ENCODE peak calls at places on chromosome 18, in five cellular contexts. G is astrocyte of the spinal cord, T is cardiac muscle cell, Q is fibroblast of mammary gland, O is AG10803. K is an unnamed sample.

GRCh38 chr18:28163201-28163778 is 13.6 kb downstream of the CDH2 start:
- DNase-seq in Q (peak; percentile 72), O (peak; percentile 84), T (no peak), G (peak; percentile 73), K (no peak)

GRCh38 chr18:43486462-43486861 is 209.2 kb upstream of the SYT4 start:
- DNase-seq in Q (peak; percentile 11), O (no peak), G (no peak), T (peak; percentile 10), K (no peak)

GRCh38 chr18:50722311-50722710 is 97.5 kb downstream of the MRO start:
- DNase-seq in T (no peak), Q (no peak), G (no peak), O (no peak), K (no peak)

GRCh38 chr18:42620585-42620984 is 494.9 kb downstream of the RIT2 start:
- DNase-seq in O (no peak), T (no peak), Q (no peak), G (no peak), K (no peak)

GRCh38 chr18:61992923-61993322 is 100.1 kb upstream of the RNF152 start:
- DNase-seq in Q (peak; percentile 71), G (peak; percentile 77), O (peak; percentile 82), T (no peak), K (no peak)

GRCh38 chr18:7233398-7233797 is 2.5 kb downstream of the LRRC30 start:
- DNase-seq in T (no peak), Q (no peak), G (no peak), O (no peak), K (no peak)

GRCh38 chr18:79866889-79867574 is 69.3 kb downstream of the KCNG2 start:
- DNase-seq in G (no peak), O (no peak), T (no peak), Q (peak; percentile 49), K (no peak)

GRCh38 chr18:78160961-78161656 is 818.5 kb upstream of the SALL3 start:
- DNase-seq in O (no peak), Q (peak; percentile 4), G (no peak), T (no peak), K (no peak)

GRCh38 chr18:79572093-79572780 is 107.4 kb upstream of the CTDP1 start:
- DNase-seq in G (no peak), Q (no peak), O (no peak), T (no peak), K (no peak)

GRCh38 chr18:49944681-49945080 is 131.3 kb upstream of the ACAA2 start:
- DNase-seq in T (no peak), G (no peak), Q (peak; percentile 17), O (no peak), K (no peak)

GRCh38 chr18:76528477-76529432 is 33.7 kb upstream of the ZNF516 start:
- DNase-seq in Q (peak; percentile 73), G (peak; percentile 36), O (peak; percentile 67), T (peak; percentile 64), K (no peak)

GRCh38 chr18:79377187-79377891 is 18.4 kb upstream of the NFATC1 start:
- DNase-seq in Q (no peak), O (no peak), T (no peak), G (no peak), K (no peak)

GRCh38 chr18:49646864-49647263 is 85.0 kb downstream of the LIPG start:
- DNase-seq in O (no peak), G (no peak), T (no peak), Q (no peak), K (no peak)

GRCh38 chr18:55983433-55983832 is 395.4 kb upstream of the TCF4 start:
- DNase-seq in T (no peak), G (no peak), Q (no peak), O (peak; percentile 87), K (no peak)

GRCh38 chr18:69674921-69675405 is 272.7 kb downstream of the CD226 start:
- DNase-seq in O (no peak), T (no peak), G (no peak), Q (no peak), K (no peak)

GRCh38 chr18:8675057-8675456 is 30.3 kb upstream of the MTCL1 start:
- DNase-seq in O (no peak), G (no peak), Q (no peak), T (no peak), K (no peak)

GRCh38 chr18:58603365-58604067 is 25.4 kb downstream of the ALPK2 start:
- DNase-seq in G (peak; percentile 78), Q (peak; percentile 17), O (no peak), T (peak; percentile 55), K (no peak)

GRCh38 chr18:33560686-33561370 is 17.2 kb upstream of the ASXL3 start:
- DNase-seq in Q (peak; percentile 54), T (peak; percentile 53), G (peak; percentile 25), O (peak; percentile 34), K (peak; percentile 3)

GRCh38 chr18:27715751-27716150 is 461.2 kb downstream of the CDH2 start:
- DNase-seq in T (no peak), G (no peak), Q (no peak), O (no peak), K (no peak)

GRCh38 chr18:79392226-79392625 is 3.5 kb upstream of the NFATC1 start:
- DNase-seq in G (no peak), T (no peak), O (no peak), Q (no peak), K (no peak)

GRCh38 chr18:31740180-31740579 is 20.5 kb downstream of the SLC25A52 start:
- DNase-seq in T (no peak), G (no peak), Q (no peak), O (no peak), K (no peak)

GRCh38 chr18:58351776-58352175 is 277.1 kb downstream of the ALPK2 start:
- DNase-seq in G (no peak), O (no peak), Q (no peak), T (no peak), K (no peak)

GRCh38 chr18:213505-213904 is 54.3 kb downstream of the THOC1 start:
- DNase-seq in Q (no peak), G (no peak), T (no peak), O (no peak), K (no peak)

GRCh38 chr18:211582-211981 is 53.2 kb downstream of the USP14 start:
- DNase-seq in T (no peak), Q (no peak), O (no peak), G (no peak), K (no peak)

GRCh38 chr18:213977-214376 is 53.9 kb downstream of the THOC1 start:
- DNase-seq in G (no peak), Q (no peak), T (no peak), O (no peak), K (no peak)

GRCh38 chr18:210780-211179 is 52.4 kb downstream of the USP14 start:
- DNase-seq in T (no peak), Q (no peak), O (no peak), G (no peak), K (no peak)

GRCh38 chr18:212780-213179 is 54.4 kb downstream of the USP14 start:
- DNase-seq in T (no peak), G (no peak), Q (no peak), O (no peak), K (no peak)
- TF ChIP-seq CTCF in T (no peak), G (no peak), Q (peak; percentile 30), O (no peak), K (no peak)

GRCh38 chr18:47817017-47817911 is 113.2 kb downstream of the SMAD2 start:
- DNase-seq in O (peak; percentile 21), T (no peak), Q (peak; percentile 7), G (no peak), K (no peak)
- H3K4me3 ChIP-seq in O (peak overlapping the region; percentile 2), T (no peak overlapping the region), Q (no peak overlapping the region), G (no peak overlapping the region), K (no peak overlapping the region)

GRCh38 chr18:36769611-36770314 is 59.0 kb downstream of the TPGS2 start:
- DNase-seq in Q (no peak), G (no peak), O (no peak), T (peak; percentile 40), K (no peak)
- TF ChIP-seq CTCF in Q (peak; percentile 13), G (peak; percentile 37), O (no peak), T (peak; percentile 47), K (peak; percentile 65)

GRCh38 chr18:23228102-23229051 is 93.1 kb downstream of the CABLES1 start:
- DNase-seq in T (no peak), G (peak; percentile 53), O (peak; percentile 48), Q (peak; percentile 47), K (peak; percentile 79)
- H3K4me3 ChIP-seq in T (no peak overlapping the region), G (no peak overlapping the region), O (no peak overlapping the region), Q (no peak overlapping the region), K (no peak overlapping the region)